ENCODE peak calls at places on chromosomes 16 and 17, in nine cellular contexts. One of them, this sample, is unnamed.

GRCh38 chr17:39928868-39929651 is 1.5 kb downstream of the LRRC3C start:
- DNase-seq in cardiac muscle cell: peak
- DNase-seq in lower lobe of right lung: no peak
- DNase-seq in lung: no peak
- DNase-seq in adipocyte: peak
- DNase-seq in kidney: no peak
- DNase-seq in GM23248: peak
- DNase-seq in tibial nerve: no peak
- DNase-seq in ovary: no peak
- DNase-seq in this sample: peak

GRCh38 chr16:51845586-51845985 is 694.5 kb upstream of the SALL1 start:
- DNase-seq in cardiac muscle cell: no peak
- DNase-seq in lower lobe of right lung: no peak
- DNase-seq in lung: no peak
- DNase-seq in adipocyte: no peak
- DNase-seq in kidney: peak
- DNase-seq in GM23248: no peak
- DNase-seq in tibial nerve: no peak
- DNase-seq in ovary: no peak
- DNase-seq in this sample: no peak

GRCh38 chr16:47258874-47259461 is 115.2 kb upstream of the NETO2 start:
- DNase-seq in cardiac muscle cell: peak
- DNase-seq in lower lobe of right lung: no peak
- DNase-seq in lung: no peak
- DNase-seq in adipocyte: peak
- DNase-seq in kidney: no peak
- DNase-seq in GM23248: peak
- DNase-seq in tibial nerve: no peak
- DNase-seq in ovary: no peak
- DNase-seq in this sample: peak

GRCh38 chr17:50611639-50612038 is 23.0 kb upstream of the ABCC3 start:
- DNase-seq in cardiac muscle cell: no peak
- DNase-seq in lower lobe of right lung: no peak
- DNase-seq in lung: no peak
- DNase-seq in adipocyte: no peak
- DNase-seq in kidney: no peak
- DNase-seq in GM23248: peak
- DNase-seq in tibial nerve: no peak
- DNase-seq in ovary: no peak
- DNase-seq in this sample: no peak

GRCh38 chr16:68719993-68720489 is 17.1 kb upstream of the CDH1 start:
- DNase-seq in cardiac muscle cell: no peak
- DNase-seq in lower lobe of right lung: no peak
- DNase-seq in lung: no peak
- DNase-seq in adipocyte: no peak
- DNase-seq in kidney: no peak
- DNase-seq in GM23248: no peak
- DNase-seq in tibial nerve: no peak
- DNase-seq in ovary: no peak
- DNase-seq in this sample: no peak

GRCh38 chr16:20669691-20670090 is 27.8 kb downstream of the ACSM1 start:
- DNase-seq in cardiac muscle cell: no peak
- DNase-seq in lower lobe of right lung: no peak
- DNase-seq in lung: no peak
- DNase-seq in adipocyte: no peak
- DNase-seq in kidney: no peak
- DNase-seq in GM23248: no peak
- DNase-seq in tibial nerve: no peak
- DNase-seq in ovary: no peak
- DNase-seq in this sample: no peak

GRCh38 chr16:49600541-49600940 is 226.9 kb downstream of the C16orf78 start:
- DNase-seq in cardiac muscle cell: no peak
- DNase-seq in lower lobe of right lung: no peak
- DNase-seq in lung: no peak
- DNase-seq in adipocyte: no peak
- DNase-seq in kidney: no peak
- DNase-seq in GM23248: no peak
- DNase-seq in tibial nerve: no peak
- DNase-seq in ovary: no peak
- DNase-seq in this sample: no peak

GRCh38 chr17:28282596-28282995 is 36.4 kb upstream of the TMEM97 start:
- DNase-seq in cardiac muscle cell: peak
- DNase-seq in lower lobe of right lung: no peak
- DNase-seq in lung: no peak
- DNase-seq in adipocyte: peak
- DNase-seq in kidney: no peak
- DNase-seq in GM23248: peak
- DNase-seq in tibial nerve: no peak
- DNase-seq in ovary: no peak
- DNase-seq in this sample: peak

GRCh38 chr17:13825526-13826040 is 223.9 kb upstream of the HS3ST3A1 start:
- DNase-seq in cardiac muscle cell: no peak
- DNase-seq in lower lobe of right lung: no peak
- DNase-seq in lung: no peak
- DNase-seq in adipocyte: no peak
- DNase-seq in kidney: no peak
- DNase-seq in GM23248: peak
- DNase-seq in tibial nerve: no peak
- DNase-seq in ovary: no peak
- DNase-seq in this sample: no peak

GRCh38 chr17:60641126-60641525 is 36.5 kb upstream of the BCAS3 start:
- DNase-seq in cardiac muscle cell: no peak
- DNase-seq in lower lobe of right lung: no peak
- DNase-seq in lung: no peak
- DNase-seq in adipocyte: no peak
- DNase-seq in kidney: no peak
- DNase-seq in GM23248: peak
- DNase-seq in tibial nerve: no peak
- DNase-seq in ovary: no peak
- DNase-seq in this sample: no peak

GRCh38 chr17:43627657-43628650 is 33.8 kb downstream of the MEOX1 start:
- DNase-seq in cardiac muscle cell: no peak
- DNase-seq in lower lobe of right lung: no peak
- DNase-seq in lung: no peak
- DNase-seq in adipocyte: peak
- DNase-seq in kidney: no peak
- DNase-seq in GM23248: no peak
- DNase-seq in tibial nerve: no peak
- DNase-seq in ovary: no peak
- DNase-seq in this sample: no peak

GRCh38 chr16:48576927-48577326 is 33.1 kb downstream of the N4BP1 start:
- DNase-seq in cardiac muscle cell: no peak
- DNase-seq in lower lobe of right lung: no peak
- DNase-seq in lung: no peak
- DNase-seq in adipocyte: no peak
- DNase-seq in kidney: no peak
- DNase-seq in GM23248: peak
- DNase-seq in tibial nerve: no peak
- DNase-seq in ovary: no peak
- DNase-seq in this sample: peak

GRCh38 chr16:30867747-30868146 is 26.1 kb downstream of the BCL7C start:
- DNase-seq in cardiac muscle cell: no peak
- DNase-seq in lower lobe of right lung: no peak
- DNase-seq in lung: no peak
- DNase-seq in adipocyte: no peak
- DNase-seq in kidney: no peak
- DNase-seq in GM23248: peak
- DNase-seq in tibial nerve: no peak
- DNase-seq in ovary: no peak
- DNase-seq in this sample: no peak

GRCh38 chr17:79420318-79421243 is 190.3 kb downstream of the RBFOX3 start:
- DNase-seq in cardiac muscle cell: peak
- DNase-seq in lower lobe of right lung: no peak
- DNase-seq in lung: no peak
- DNase-seq in adipocyte: peak
- DNase-seq in kidney: no peak
- DNase-seq in GM23248: peak
- DNase-seq in tibial nerve: no peak
- DNase-seq in ovary: no peak
- DNase-seq in this sample: no peak

GRCh38 chr17:34781071-34781470 is 180.2 kb downstream of the CCT6B start:
- DNase-seq in cardiac muscle cell: no peak
- DNase-seq in lower lobe of right lung: no peak
- DNase-seq in lung: no peak
- DNase-seq in adipocyte: no peak
- DNase-seq in kidney: no peak
- DNase-seq in GM23248: peak
- DNase-seq in tibial nerve: no peak
- DNase-seq in ovary: no peak
- DNase-seq in this sample: no peak

GRCh38 chr17:61335845-61336655 is 63.6 kb upstream of the TBX2 start:
- DNase-seq in cardiac muscle cell: no peak
- DNase-seq in lower lobe of right lung: no peak
- DNase-seq in lung: peak
- DNase-seq in adipocyte: no peak
- DNase-seq in kidney: no peak
- DNase-seq in GM23248: no peak
- DNase-seq in tibial nerve: no peak
- DNase-seq in ovary: no peak
- DNase-seq in this sample: no peak

GRCh38 chr17:42563543-42563942 is 1.6 kb downstream of the COASY start:
- DNase-seq in cardiac muscle cell: no peak
- DNase-seq in lower lobe of right lung: no peak
- DNase-seq in lung: no peak
- DNase-seq in adipocyte: no peak
- DNase-seq in kidney: peak
- DNase-seq in GM23248: peak
- DNase-seq in tibial nerve: no peak
- DNase-seq in ovary: no peak
- DNase-seq in this sample: peak
- H3K4me3 ChIP-seq in cardiac muscle cell: peak
- H3K4me3 ChIP-seq in lower lobe of right lung: peak
- H3K4me3 ChIP-seq in lung: no peak
- H3K4me3 ChIP-seq in adipocyte: peak
- H3K4me3 ChIP-seq in kidney: peak
- H3K4me3 ChIP-seq in GM23248: peak
- H3K4me3 ChIP-seq in tibial nerve: peak
- H3K4me3 ChIP-seq in ovary: no peak
- H3K4me3 ChIP-seq in this sample: peak

DNA sequence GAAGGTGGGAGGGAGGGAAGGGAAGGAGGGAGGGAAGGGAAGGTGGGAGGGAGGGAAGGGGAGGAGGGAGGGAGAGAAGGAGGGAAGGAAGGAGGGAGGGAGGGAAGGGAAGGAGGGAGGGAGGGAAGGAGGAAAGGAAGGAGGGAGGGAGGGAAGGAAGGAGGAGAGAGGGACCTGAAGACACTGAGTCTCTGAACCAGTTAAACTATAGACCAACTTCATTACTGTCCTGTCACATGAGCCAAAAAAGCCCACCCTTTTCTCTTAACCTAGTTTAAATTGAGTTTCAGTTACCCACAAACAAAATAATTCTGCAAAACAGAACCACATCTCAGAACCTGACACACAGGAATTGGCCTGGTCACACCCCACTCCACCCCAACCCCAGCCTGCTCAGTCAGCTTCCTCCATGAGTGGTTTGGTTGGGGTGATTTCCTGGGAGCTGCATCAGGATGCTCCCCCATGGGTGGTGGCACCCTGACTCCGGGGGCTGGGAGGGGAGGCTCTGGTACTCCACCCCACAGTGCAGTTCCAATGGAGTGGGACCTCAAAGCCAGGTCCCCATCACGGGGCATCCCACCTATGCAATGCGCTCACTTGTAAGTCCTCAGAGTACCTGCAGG is 4.7 kb upstream of the PRR29 start:
- DNase-seq in cardiac muscle cell: no peak
- DNase-seq in lower lobe of right lung: peak
- DNase-seq in lung: no peak
- DNase-seq in adipocyte: no peak
- DNase-seq in kidney: peak
- DNase-seq in GM23248: no peak
- DNase-seq in tibial nerve: no peak
- DNase-seq in ovary: no peak
- DNase-seq in this sample: no peak
- H3K4me3 ChIP-seq in cardiac muscle cell: no peak
- H3K4me3 ChIP-seq in lower lobe of right lung: no peak
- H3K4me3 ChIP-seq in lung: no peak
- H3K4me3 ChIP-seq in adipocyte: no peak
- H3K4me3 ChIP-seq in kidney: no peak
- H3K4me3 ChIP-seq in GM23248: no peak
- H3K4me3 ChIP-seq in tibial nerve: no peak
- H3K4me3 ChIP-seq in ovary: no peak
- H3K4me3 ChIP-seq in this sample: no peak

DNA sequence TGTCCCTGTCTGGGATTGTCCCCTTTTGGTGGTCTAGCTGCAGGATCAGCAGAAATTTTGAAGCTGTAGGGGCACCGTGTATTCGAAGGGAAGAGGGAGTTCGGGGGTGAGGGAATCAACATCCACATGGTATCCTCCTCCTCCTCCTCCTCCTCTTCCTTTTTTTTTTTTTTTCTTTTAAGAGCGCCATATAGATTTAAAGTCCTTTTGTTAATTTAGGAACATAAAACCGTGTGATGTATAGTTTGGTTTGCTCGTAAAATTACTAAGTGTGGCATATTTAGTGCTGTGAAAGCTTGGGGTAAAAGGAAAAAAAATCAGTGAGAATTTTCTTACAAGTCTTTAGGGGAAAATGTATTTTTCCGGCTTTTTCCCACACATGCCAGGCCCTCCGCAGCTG is 50.1 kb upstream of the GSE1 start:
- DNase-seq in cardiac muscle cell: no peak
- DNase-seq in lower lobe of right lung: no peak
- DNase-seq in lung: no peak
- DNase-seq in adipocyte: no peak
- DNase-seq in kidney: no peak
- DNase-seq in GM23248: no peak
- DNase-seq in tibial nerve: no peak
- DNase-seq in ovary: no peak
- DNase-seq in this sample: no peak
- H3K4me3 ChIP-seq in cardiac muscle cell: no peak
- H3K4me3 ChIP-seq in lower lobe of right lung: peak
- H3K4me3 ChIP-seq in lung: no peak
- H3K4me3 ChIP-seq in adipocyte: no peak
- H3K4me3 ChIP-seq in kidney: peak
- H3K4me3 ChIP-seq in GM23248: no peak
- H3K4me3 ChIP-seq in tibial nerve: no peak
- H3K4me3 ChIP-seq in ovary: no peak
- H3K4me3 ChIP-seq in this sample: no peak

DNA sequence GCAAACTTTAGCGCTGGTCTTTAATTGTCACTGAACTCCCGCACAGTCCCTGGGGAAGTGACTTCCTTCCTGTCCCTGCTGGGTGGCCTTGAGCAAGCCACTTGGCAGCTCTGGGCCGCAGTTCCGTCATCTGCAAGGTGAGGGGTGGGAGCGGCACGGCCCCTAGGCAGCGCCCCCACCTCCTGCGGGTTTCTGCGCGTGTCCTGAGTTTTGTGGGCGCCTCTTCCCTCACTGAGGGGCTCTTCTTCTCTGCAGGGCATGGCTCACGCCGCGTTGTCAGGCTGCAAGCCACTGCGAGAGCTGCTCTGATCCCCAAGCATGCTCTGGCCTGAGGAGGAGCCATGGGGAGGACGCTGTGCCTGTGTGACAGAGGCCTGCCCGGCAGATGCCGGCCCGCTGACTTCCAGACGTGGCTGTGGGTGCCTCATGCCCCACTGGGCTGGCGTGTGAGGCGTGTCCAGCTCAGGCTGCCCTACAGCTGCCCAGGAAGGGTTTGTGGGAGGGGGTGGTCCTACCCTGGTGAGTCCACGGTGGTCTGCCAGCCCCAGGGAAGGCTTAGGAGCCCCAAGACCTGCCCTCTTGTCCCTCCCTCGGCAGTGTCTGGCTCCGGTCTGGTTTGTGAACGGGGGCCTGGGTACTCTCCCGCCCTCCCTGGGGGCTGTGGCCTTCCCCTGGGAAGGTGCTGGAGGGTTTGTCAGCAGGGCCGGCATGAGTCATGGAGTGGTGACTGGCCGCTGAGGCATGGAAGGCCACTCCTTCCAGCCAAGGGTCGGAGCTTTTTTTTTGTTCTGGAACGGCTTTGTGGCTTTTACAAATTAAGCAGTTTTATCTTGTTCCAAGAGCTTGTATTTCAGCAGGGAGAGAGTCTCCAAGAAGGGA is 182.0 kb downstream of the SEC14L1 start:
- DNase-seq in cardiac muscle cell: peak
- DNase-seq in lower lobe of right lung: peak
- DNase-seq in lung: peak
- DNase-seq in adipocyte: peak
- DNase-seq in kidney: peak
- DNase-seq in GM23248: peak
- DNase-seq in tibial nerve: peak
- DNase-seq in ovary: peak
- DNase-seq in this sample: peak
- H3K4me3 ChIP-seq in cardiac muscle cell: no peak
- H3K4me3 ChIP-seq in lower lobe of right lung: peak
- H3K4me3 ChIP-seq in lung: no peak
- H3K4me3 ChIP-seq in adipocyte: peak
- H3K4me3 ChIP-seq in kidney: peak
- H3K4me3 ChIP-seq in GM23248: peak
- H3K4me3 ChIP-seq in tibial nerve: peak
- H3K4me3 ChIP-seq in ovary: no peak
- H3K4me3 ChIP-seq in this sample: no peak